ENCODE peak calls at places on chromosomes 5 and 9, in nine cellular contexts. P, R, H, O, F, G, K, Z and I are unnamed samples.

GRCh38 chr9:108258640-108259039 is 597.1 kb downstream of the ACTL7B start:
- DNase-seq in F (no peak), P (no peak), K (no peak), Z (no peak), O (no peak), R (no peak), G (no peak), H (no peak), I (no peak)

GRCh38 chr5:129413570-129413969 is 46.5 kb upstream of the ADAMTS19 start:
- DNase-seq in Z (no peak), P (peak; percentile 20), H (no peak), G (no peak), K (no peak), O (no peak), R (no peak), F (no peak), I (no peak)

GRCh38 chr5:54535149-54535844 is 17.7 kb downstream of the SNX18 start:
- DNase-seq in F (no peak), R (no peak), K (no peak), Z (no peak), P (no peak), H (no peak), O (no peak), G (no peak), I (no peak)

GRCh38 chr5:15499528-15500325 is at the start of gene FBXL7:
- DNase-seq in G (no peak), F (no peak), Z (peak; percentile 75), P (peak; percentile 87), H (peak; percentile 94), R (peak; percentile 87), O (peak; percentile 81), K (peak; percentile 28), I (no peak)

GRCh38 chr9:84361645-84362044 is 21.1 kb upstream of the SLC28A3 start:
- DNase-seq in R (no peak), Z (no peak), F (no peak), K (no peak), O (no peak), P (no peak), G (no peak), H (no peak), I (no peak)

GRCh38 chr9:7489018-7489417 is 310.6 kb downstream of the DMAC1 start:
- DNase-seq in K (no peak), P (peak; percentile 16), G (no peak), Z (no peak), H (no peak), O (no peak), F (no peak), R (peak; percentile 21), I (no peak)

GRCh38 chr5:151483176-151483575 is 35.8 kb downstream of the SLC36A1 start:
- DNase-seq in H (peak; percentile 58), K (no peak), F (no peak), G (no peak), Z (no peak), R (no peak), P (peak; percentile 54), O (no peak), I (no peak)

GRCh38 chr5:103690676-103691075 is 128.1 kb upstream of the NUDT12 start:
- DNase-seq in F (no peak), O (no peak), Z (no peak), G (no peak), P (no peak), R (no peak), H (no peak), K (no peak), I (no peak)

GRCh38 chr9:98010450-98010849 is 27.3 kb downstream of the ANP32B start:
- DNase-seq in F (no peak), Z (no peak), G (peak; percentile 24), P (peak; percentile 49), K (no peak), O (peak; percentile 48), H (peak; percentile 69), R (no peak), I (no peak)

DNA sequence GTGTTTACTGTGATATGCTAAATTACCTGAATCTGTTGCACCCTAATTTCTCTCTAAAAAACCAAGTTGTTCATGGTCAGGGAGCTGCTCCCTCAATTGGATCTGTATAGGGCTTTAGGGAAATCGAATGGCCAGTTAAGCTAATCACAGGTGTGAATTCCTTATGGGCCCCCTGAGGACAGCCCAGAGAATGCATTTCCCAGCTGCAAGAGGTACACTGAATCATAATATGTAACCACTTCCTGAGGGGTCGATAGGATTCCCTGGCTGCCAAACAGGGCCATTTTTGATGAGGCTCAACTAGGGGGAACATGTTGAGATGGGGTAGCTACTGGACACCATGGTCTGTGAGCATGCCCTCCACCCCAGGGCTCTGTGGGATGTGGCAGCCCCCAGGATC is 478.6 kb downstream of the CCDC171 start:
- DNase-seq in K (no peak), G (no peak), Z (peak; percentile 17), H (no peak), P (no peak), O (no peak), F (no peak), R (no peak), I (no peak)
- H3K4me1 ChIP-seq in K (no peaks in the 10 kb centered on the region), G (no peaks in the 10 kb centered on the region), Z (peaks cover 44% of the 10 kb centered on the region), H (peaks cover 57% of the 10 kb centered on the region), P (no peaks in the 10 kb centered on the region), O (no peaks in the 10 kb centered on the region), F (peaks cover 16% of the 10 kb centered on the region), R (no peaks in the 10 kb centered on the region), I (no peaks in the 10 kb centered on the region)

GRCh38 chr9:124278054-124278540 is 20.3 kb downstream of the NEK6 start:
- DNase-seq in P (no peak), R (no peak), Z (no peak), H (no peak), F (no peak), O (no peak), G (peak; percentile 19), K (no peak), I (no peak)
- H3K4me1 ChIP-seq in P (no peaks in the 10 kb centered on the region), R (peaks cover 52% of the 10 kb centered on the region), Z (no peaks in the 10 kb centered on the region), H (peaks cover 13% of the 10 kb centered on the region), F (peaks cover 22% of the 10 kb centered on the region), O (no peaks in the 10 kb centered on the region), G (no peaks in the 10 kb centered on the region), K (peaks cover 39% of the 10 kb centered on the region), I (no peaks in the 10 kb centered on the region)

GRCh38 chr5:107384256-107384655 is 286.5 kb downstream of the EFNA5 start:
- DNase-seq in K (no peak), R (no peak), F (no peak), P (no peak), O (no peak), H (no peak), Z (no peak), G (no peak), I (no peak)
- H3K4me1 ChIP-seq in K (peaks cover 93% of the 10 kb centered on the region), R (peaks cover 33% of the 10 kb centered on the region), F (peaks cover 42% of the 10 kb centered on the region), P (peaks cover 19% of the 10 kb centered on the region), O (peaks cover 2% of the 10 kb centered on the region), H (peaks cover 27% of the 10 kb centered on the region), Z (peaks cover 30% of the 10 kb centered on the region), G (peaks cover 16% of the 10 kb centered on the region), I (peaks cover 5% of the 10 kb centered on the region)

GRCh38 chr5:65722575-65723424 is 795 bp downstream of the NLN start:
- DNase-seq in R (no peak), Z (peak; percentile 20), K (peak; percentile 65), P (peak; percentile 79), F (no peak), O (peak; percentile 55), G (peak; percentile 13), H (peak; percentile 88), I (no peak)

GRCh38 chr5:65721050-65721774 is 697 bp downstream of the SGTB start:
- DNase-seq in H (peak; percentile 83), P (peak; percentile 77), R (peak; percentile 64), O (peak; percentile 45), K (peak; percentile 45), F (no peak), G (peak; percentile 44), Z (no peak), I (no peak)

GRCh38 chr5:65721775-65722574 is at the start of the genes NLN and SGTB:
- DNase-seq in R (peak; percentile 91), F (no peak), P (peak; percentile 88), Z (peak; percentile 85), G (peak; percentile 81), H (peak; percentile 95), K (peak; percentile 74), O (peak; percentile 87), I (peak; percentile 78)

DNA sequence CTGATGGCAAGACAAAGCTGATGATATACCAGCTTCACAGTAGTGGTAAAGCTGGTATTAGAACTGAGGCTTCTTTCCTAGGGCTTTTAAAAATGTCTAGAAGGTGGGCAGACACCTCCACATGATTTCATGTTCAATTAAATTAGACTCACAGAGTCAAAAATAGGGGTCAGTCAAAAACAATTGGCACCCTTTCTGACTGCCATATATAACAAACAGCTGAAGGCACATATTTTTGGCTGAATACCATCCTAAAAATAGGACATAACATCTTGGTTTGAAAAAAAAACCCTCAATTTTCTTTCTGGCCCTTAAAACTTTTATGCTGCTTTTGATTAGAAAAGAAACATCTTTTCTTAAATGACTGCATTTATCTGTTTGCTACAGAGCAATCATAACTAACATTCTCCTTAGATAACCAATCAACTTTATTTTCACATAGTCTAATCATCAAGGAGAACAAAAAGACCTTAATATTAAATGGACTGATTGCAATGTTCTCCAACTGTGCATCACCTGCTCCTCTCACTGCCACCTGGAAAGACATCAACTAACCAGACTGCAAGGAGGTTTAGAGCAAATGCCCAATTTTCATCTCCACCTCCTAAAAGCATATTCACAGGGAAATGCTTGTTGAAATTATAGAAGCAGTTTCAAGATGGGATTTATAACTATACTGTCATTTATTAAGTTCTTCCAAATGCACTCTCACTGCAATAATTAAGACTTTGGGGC is 3.2 kb downstream of the SGTB start:
- DNase-seq in O (no peak), F (no peak), K (no peak), R (no peak), H (no peak), P (no peak), Z (no peak), G (no peak), I (no peak)
- H3K4me1 ChIP-seq in O (no peaks in the 10 kb centered on the region), F (peaks cover 11% of the 10 kb centered on the region), K (peaks cover 7% of the 10 kb centered on the region), R (peaks cover 33% of the 10 kb centered on the region), H (peaks cover 14% of the 10 kb centered on the region), P (no peaks in the 10 kb centered on the region), Z (peaks cover 35% of the 10 kb centered on the region), G (peaks cover 58% of the 10 kb centered on the region), I (peaks cover 34% of the 10 kb centered on the region)